ENCODE peak calls at places on chromosomes 6 and 20, in ten cellular contexts. O is endothelial cell of umbilical vein, N is body of pancreas, E is tibial nerve, J is right lobe of liver, D is prostate gland, V is PC-3, Q is uterus, H is left ventricle myocardium inferior, I is small intestine. U is an unnamed sample. For H3K27me3, H3K4me1 and H3K9me3, the result is how much of the 10 kb centered on the place peaks cover.

GRCh38 chr6:170046786-170047626 is 243.9 kb downstream of the DLL1 start:
- DNase-seq in O (no peak), N (peak), E (no peak), J (peak), D (no peak), V (no peak), Q (peak), H (no peak), I (no peak), U (no peak)

GRCh38 chr20:38473353-38473795 is 731 bp downstream of the RALGAPB start:
- DNase-seq in O (peak), N (no peak), E (no peak), J (no peak), D (peak), V (peak), Q (no peak), H (no peak), I (peak), U (no peak)

GRCh38 chr20:46642265-46642942 is 8.9 kb downstream of the SLC13A3 start:
- DNase-seq in O (no peak), N (no peak), E (no peak), J (peak), D (no peak), V (no peak), Q (no peak), H (no peak), I (no peak), U (no peak)

GRCh38 chr20:6473197-6473596 is 294.3 kb upstream of the BMP2 start:
- DNase-seq in O (no peak), N (no peak), E (no peak), J (no peak), D (no peak), V (peak), Q (no peak), H (no peak), I (no peak), U (no peak)

GRCh38 chr20:20003088-20003954 is 13.8 kb upstream of the NAA20 start:
- DNase-seq in O (peak), N (peak), E (peak), J (no peak), D (peak), V (no peak), Q (peak), H (no peak), I (no peak), U (peak)

GRCh38 chr6:145069966-145070365 is 665.4 kb downstream of the EPM2A start:
- DNase-seq in O (no peak), N (no peak), E (no peak), J (no peak), D (no peak), V (peak), Q (no peak), H (no peak), I (no peak), U (no peak)

GRCh38 chr20:32675223-32675975 is 1.7 kb upstream of the C20orf203 start:
- DNase-seq in O (no peak), N (no peak), E (no peak), J (no peak), D (no peak), V (no peak), Q (no peak), H (no peak), I (no peak), U (no peak)

GRCh38 chr6:55040102-55040848 is 134.0 kb upstream of the HCRTR2 start:
- DNase-seq in O (no peak), N (no peak), E (no peak), J (no peak), D (no peak), V (peak), Q (no peak), H (no peak), I (no peak), U (no peak)

GRCh38 chr6:155213611-155214372 is 50.0 kb upstream of the CLDN20 start:
- DNase-seq in O (no peak), N (no peak), E (no peak), J (no peak), D (no peak), V (no peak), Q (no peak), H (no peak), I (no peak), U (peak)

GRCh38 chr6:31359556-31359955 is 2.6 kb upstream of the HLA-B start:
- DNase-seq in O (no peak), N (no peak), E (no peak), J (no peak), D (no peak), V (no peak), Q (no peak), H (no peak), I (no peak), U (no peak)

GRCh38 chr6:158999154-158999668 is 791 bp downstream of the RSPH3 start:
- DNase-seq in O (peak), N (no peak), E (no peak), J (no peak), D (no peak), V (no peak), Q (no peak), H (no peak), I (peak), U (no peak)

GRCh38 chr6:70872469-70872868 is 84.4 kb downstream of the B3GAT2 start:
- DNase-seq in O (no peak), N (no peak), E (no peak), J (no peak), D (no peak), V (no peak), Q (no peak), H (no peak), I (no peak), U (no peak)

GRCh38 chr6:30037182-30037788 is 23.8 kb upstream of the POLR1H start:
- DNase-seq in O (peak), N (no peak), E (no peak), J (no peak), D (no peak), V (peak), Q (no peak), H (no peak), I (peak), U (no peak)

GRCh38 chr6:158465747-158466146 is 94.1 kb upstream of the TMEM181 start:
- DNase-seq in O (no peak), N (no peak), E (no peak), J (no peak), D (no peak), V (no peak), Q (no peak), H (no peak), I (no peak), U (no peak)

GRCh38 chr20:63497138-63497945 is 1.5 kb downstream of the EEF1A2 start:
- DNase-seq in O (no peak), N (peak), E (no peak), J (peak), D (no peak), V (no peak), Q (no peak), H (peak), I (no peak), U (no peak)

GRCh38 chr20:772806-773205 is 4.5 kb upstream of the SLC52A3 start:
- DNase-seq in O (no peak), N (no peak), E (no peak), J (no peak), D (no peak), V (no peak), Q (no peak), H (no peak), I (peak), U (no peak)

GRCh38 chr20:37902504-37903313 is at the start of gene VSTM2L:
- DNase-seq in O (no peak), N (peak), E (no peak), J (no peak), D (no peak), V (peak), Q (peak), H (no peak), I (no peak), U (no peak)

GRCh38 chr6:32967151-32968091 is 973 bp upstream of the BRD2 start:
- DNase-seq in O (peak), N (peak), E (peak), J (no peak), D (no peak), V (peak), Q (no peak), H (no peak), I (peak), U (no peak)

GRCh38 chr6:128235556-128235955 is 284.8 kb downstream of the PTPRK start:
- DNase-seq in O (no peak), N (no peak), E (no peak), J (no peak), D (no peak), V (no peak), Q (no peak), H (no peak), I (peak), U (no peak)

GRCh38 chr6:20664250-20664649 is 130.0 kb downstream of the CDKAL1 start:
- DNase-seq in O (no peak), N (no peak), E (no peak), J (no peak), D (no peak), V (no peak), Q (no peak), H (no peak), I (no peak), U (no peak)
- H3K27me3 ChIP-seq in O (under half), N (under half), E (under half), J (under half), D (under half), V (under half), Q (under half), H (under half), I (under half), U (under half)

GRCh38 chr6:3749390-3749978 is 2.0 kb downstream of the PXDC1 start:
- DNase-seq in O (peak), N (peak), E (no peak), J (peak), D (peak), V (peak), Q (no peak), H (no peak), I (peak), U (no peak)
- H3K4me1 ChIP-seq in O (half or more), N (under half), E (under half), J (under half), D (under half), V (under half), Q (under half), H (half or more), I (under half), U (under half)

GRCh38 chr20:50199703-50200102 is 9.1 kb downstream of the CEBPB start:
- DNase-seq in O (no peak), N (no peak), E (no peak), J (no peak), D (no peak), V (no peak), Q (no peak), H (no peak), I (no peak), U (no peak)
- H3K9me3 ChIP-seq in O (under half), N (under half), E (under half), J (under half), D (under half), V (under half), Q (under half), H (under half), I (under half), U (under half)

DNA sequence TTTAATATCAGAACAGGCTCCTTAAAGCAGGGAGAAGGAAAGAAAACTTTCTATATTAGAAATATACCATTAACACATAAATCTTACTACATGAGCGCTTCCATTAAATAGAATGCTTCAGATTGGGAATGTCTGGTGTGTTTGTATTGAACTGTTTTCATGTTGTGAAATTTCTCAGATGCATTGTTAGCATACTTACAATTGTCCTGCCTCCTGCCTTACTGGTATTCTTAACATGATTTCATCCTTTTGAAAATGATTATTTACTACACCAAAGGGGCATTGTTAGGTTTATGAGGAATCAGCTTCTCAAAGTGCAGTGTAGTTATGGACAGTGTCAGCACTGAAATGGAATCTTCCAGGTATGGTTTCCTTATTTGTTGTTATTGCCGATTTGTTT is 145.6 kb downstream of the MTFR2 start:
- DNase-seq in O (no peak), N (no peak), E (no peak), J (no peak), D (no peak), V (no peak), Q (no peak), H (no peak), I (no peak), U (no peak)
- H3K27me3 ChIP-seq in O (under half), N (under half), E (under half), J (under half), D (under half), V (under half), Q (under half), H (under half), I (under half), U (under half)

DNA sequence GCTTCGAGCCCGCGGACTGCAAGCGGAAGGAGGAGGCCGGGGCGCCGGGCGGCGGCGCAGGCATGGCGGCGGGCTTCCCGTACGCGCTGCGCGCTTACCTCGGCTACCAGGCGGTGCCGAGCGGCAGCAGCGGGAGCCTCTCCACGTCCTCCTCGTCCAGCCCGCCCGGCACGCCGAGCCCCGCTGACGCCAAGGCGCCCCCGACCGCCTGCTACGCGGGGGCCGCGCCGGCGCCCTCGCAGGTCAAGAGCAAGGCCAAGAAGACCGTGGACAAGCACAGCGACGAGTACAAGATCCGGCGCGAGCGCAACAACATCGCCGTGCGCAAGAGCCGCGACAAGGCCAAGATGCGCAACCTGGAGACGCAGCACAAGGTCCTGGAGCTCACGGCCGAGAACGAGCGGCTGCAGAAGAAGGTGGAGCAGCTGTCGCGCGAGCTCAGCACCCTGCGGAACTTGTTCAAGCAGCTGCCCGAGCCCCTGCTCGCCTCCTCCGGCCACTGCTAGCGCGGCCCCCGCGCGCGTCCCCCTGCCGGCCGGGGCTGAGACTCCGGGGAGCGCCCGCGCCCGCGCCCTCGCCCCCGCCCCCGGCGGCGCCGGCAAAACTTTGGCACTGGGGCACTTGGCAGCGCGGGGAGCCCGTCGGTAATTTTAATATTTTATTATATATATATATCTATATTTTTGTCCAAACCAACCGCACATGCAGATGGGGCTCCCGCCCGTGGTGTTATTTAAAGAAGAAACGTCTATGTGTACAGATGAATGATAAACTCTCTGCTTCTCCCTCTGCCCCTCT is 1.1 kb downstream of the CEBPB start:
- DNase-seq in O (peak), N (peak), E (no peak), J (peak), D (peak), V (peak), Q (peak), H (peak), I (peak), U (no peak)
- H3K4me1 ChIP-seq in O (under half), N (under half), E (under half), J (under half), D (under half), V (under half), Q (under half), H (half or more), I (under half), U (under half)

U was measured in right atrium auricular region.